ENCODE peak calls at places on chromosomes 2 and 18, in six cellular contexts. One of them, this sample, is unnamed.

GRCh38 chr2:170143045-170143717 is 34.8 kb upstream of the MYO3B start:
- DNase-seq in stimulated activated CD8-positive, alpha-beta memory T cell treated with anti-CD3 and anti-CD28 coated beads, Interleukin-7, amount 100 ng/mL, for 1 hour: no peak
- DNase-seq in GM13977: no peak
- DNase-seq in T-helper 1 cell: no peak
- DNase-seq in activated effector memory CD4-positive, alpha-beta T cell treated with anti-CD3 and anti-CD28 coated beads, Interleukin-2, amount 50 U/mL, for 16 hours: no peak
- DNase-seq in T-cell: no peak
- DNase-seq in this sample: no peak

GRCh38 chr18:777021-777420 is 35.0 kb downstream of the YES1 start:
- DNase-seq in stimulated activated CD8-positive, alpha-beta memory T cell treated with anti-CD3 and anti-CD28 coated beads, Interleukin-7, amount 100 ng/mL, for 1 hour: no peak
- DNase-seq in GM13977: no peak
- DNase-seq in T-helper 1 cell: no peak
- DNase-seq in activated effector memory CD4-positive, alpha-beta T cell treated with anti-CD3 and anti-CD28 coated beads, Interleukin-2, amount 50 U/mL, for 16 hours: no peak
- DNase-seq in T-cell: no peak
- DNase-seq in this sample: no peak

GRCh38 chr2:55720417-55720816 is 26.8 kb upstream of the PNPT1 start:
- DNase-seq in stimulated activated CD8-positive, alpha-beta memory T cell treated with anti-CD3 and anti-CD28 coated beads, Interleukin-7, amount 100 ng/mL, for 1 hour: no peak
- DNase-seq in GM13977: no peak
- DNase-seq in T-helper 1 cell: no peak
- DNase-seq in activated effector memory CD4-positive, alpha-beta T cell treated with anti-CD3 and anti-CD28 coated beads, Interleukin-2, amount 50 U/mL, for 16 hours: no peak
- DNase-seq in T-cell: no peak
- DNase-seq in this sample: no peak

GRCh38 chr2:231907765-231908164 is 18.4 kb downstream of the NPPC start:
- DNase-seq in stimulated activated CD8-positive, alpha-beta memory T cell treated with anti-CD3 and anti-CD28 coated beads, Interleukin-7, amount 100 ng/mL, for 1 hour: no peak
- DNase-seq in GM13977: no peak
- DNase-seq in T-helper 1 cell: no peak
- DNase-seq in activated effector memory CD4-positive, alpha-beta T cell treated with anti-CD3 and anti-CD28 coated beads, Interleukin-2, amount 50 U/mL, for 16 hours: no peak
- DNase-seq in T-cell: no peak
- DNase-seq in this sample: no peak

GRCh38 chr18:30512872-30513271 is 529.7 kb downstream of the DSC3 start:
- DNase-seq in stimulated activated CD8-positive, alpha-beta memory T cell treated with anti-CD3 and anti-CD28 coated beads, Interleukin-7, amount 100 ng/mL, for 1 hour: no peak
- DNase-seq in GM13977: no peak
- DNase-seq in T-helper 1 cell: no peak
- DNase-seq in activated effector memory CD4-positive, alpha-beta T cell treated with anti-CD3 and anti-CD28 coated beads, Interleukin-2, amount 50 U/mL, for 16 hours: no peak
- DNase-seq in T-cell: no peak
- DNase-seq in this sample: no peak

GRCh38 chr2:212974692-212975091 is 176.7 kb downstream of the IKZF2 start:
- DNase-seq in stimulated activated CD8-positive, alpha-beta memory T cell treated with anti-CD3 and anti-CD28 coated beads, Interleukin-7, amount 100 ng/mL, for 1 hour: no peak
- DNase-seq in GM13977: no peak
- DNase-seq in T-helper 1 cell: no peak
- DNase-seq in activated effector memory CD4-positive, alpha-beta T cell treated with anti-CD3 and anti-CD28 coated beads, Interleukin-2, amount 50 U/mL, for 16 hours: no peak
- DNase-seq in T-cell: no peak
- DNase-seq in this sample: no peak

GRCh38 chr18:76795981-76796380 is 26.4 kb upstream of the ZNF236 start:
- DNase-seq in stimulated activated CD8-positive, alpha-beta memory T cell treated with anti-CD3 and anti-CD28 coated beads, Interleukin-7, amount 100 ng/mL, for 1 hour: no peak
- DNase-seq in GM13977: no peak
- DNase-seq in T-helper 1 cell: no peak
- DNase-seq in activated effector memory CD4-positive, alpha-beta T cell treated with anti-CD3 and anti-CD28 coated beads, Interleukin-2, amount 50 U/mL, for 16 hours: no peak
- DNase-seq in T-cell: no peak
- DNase-seq in this sample: no peak

GRCh38 chr2:135600915-135601314 is 69.6 kb downstream of the R3HDM1 start:
- DNase-seq in stimulated activated CD8-positive, alpha-beta memory T cell treated with anti-CD3 and anti-CD28 coated beads, Interleukin-7, amount 100 ng/mL, for 1 hour: no peak
- DNase-seq in GM13977: no peak
- DNase-seq in T-helper 1 cell: no peak
- DNase-seq in activated effector memory CD4-positive, alpha-beta T cell treated with anti-CD3 and anti-CD28 coated beads, Interleukin-2, amount 50 U/mL, for 16 hours: no peak
- DNase-seq in T-cell: no peak
- DNase-seq in this sample: no peak

GRCh38 chr2:55309441-55309840 is 40.4 kb upstream of the MTIF2 start:
- DNase-seq in stimulated activated CD8-positive, alpha-beta memory T cell treated with anti-CD3 and anti-CD28 coated beads, Interleukin-7, amount 100 ng/mL, for 1 hour: no peak
- DNase-seq in GM13977: no peak
- DNase-seq in T-helper 1 cell: no peak
- DNase-seq in activated effector memory CD4-positive, alpha-beta T cell treated with anti-CD3 and anti-CD28 coated beads, Interleukin-2, amount 50 U/mL, for 16 hours: no peak
- DNase-seq in T-cell: no peak
- DNase-seq in this sample: no peak

GRCh38 chr2:240426797-240427721 is 8.4 kb upstream of the GPC1 start:
- DNase-seq in stimulated activated CD8-positive, alpha-beta memory T cell treated with anti-CD3 and anti-CD28 coated beads, Interleukin-7, amount 100 ng/mL, for 1 hour: no peak
- DNase-seq in GM13977: no peak
- DNase-seq in T-helper 1 cell: no peak
- DNase-seq in activated effector memory CD4-positive, alpha-beta T cell treated with anti-CD3 and anti-CD28 coated beads, Interleukin-2, amount 50 U/mL, for 16 hours: no peak
- DNase-seq in T-cell: no peak
- DNase-seq in this sample: no peak

GRCh38 chr18:36572135-36572856 is 256.5 kb downstream of the TPGS2 start:
- DNase-seq in stimulated activated CD8-positive, alpha-beta memory T cell treated with anti-CD3 and anti-CD28 coated beads, Interleukin-7, amount 100 ng/mL, for 1 hour: no peak
- DNase-seq in GM13977: peak; percentile 33
- DNase-seq in T-helper 1 cell: no peak
- DNase-seq in activated effector memory CD4-positive, alpha-beta T cell treated with anti-CD3 and anti-CD28 coated beads, Interleukin-2, amount 50 U/mL, for 16 hours: no peak
- DNase-seq in T-cell: no peak
- DNase-seq in this sample: no peak

GRCh38 chr2:150271952-150272351 is 215.5 kb downstream of the RND3 start:
- DNase-seq in stimulated activated CD8-positive, alpha-beta memory T cell treated with anti-CD3 and anti-CD28 coated beads, Interleukin-7, amount 100 ng/mL, for 1 hour: no peak
- DNase-seq in GM13977: no peak
- DNase-seq in T-helper 1 cell: no peak
- DNase-seq in activated effector memory CD4-positive, alpha-beta T cell treated with anti-CD3 and anti-CD28 coated beads, Interleukin-2, amount 50 U/mL, for 16 hours: no peak
- DNase-seq in T-cell: no peak
- DNase-seq in this sample: no peak

GRCh38 chr2:113818382-113818951 is 62.0 kb upstream of the SLC35F5 start:
- DNase-seq in stimulated activated CD8-positive, alpha-beta memory T cell treated with anti-CD3 and anti-CD28 coated beads, Interleukin-7, amount 100 ng/mL, for 1 hour: no peak
- DNase-seq in GM13977: no peak
- DNase-seq in T-helper 1 cell: no peak
- DNase-seq in activated effector memory CD4-positive, alpha-beta T cell treated with anti-CD3 and anti-CD28 coated beads, Interleukin-2, amount 50 U/mL, for 16 hours: no peak
- DNase-seq in T-cell: no peak
- DNase-seq in this sample: no peak

GRCh38 chr2:150480241-150480640 is 7.2 kb downstream of the RND3 start:
- DNase-seq in stimulated activated CD8-positive, alpha-beta memory T cell treated with anti-CD3 and anti-CD28 coated beads, Interleukin-7, amount 100 ng/mL, for 1 hour: no peak
- DNase-seq in GM13977: no peak
- DNase-seq in T-helper 1 cell: no peak
- DNase-seq in activated effector memory CD4-positive, alpha-beta T cell treated with anti-CD3 and anti-CD28 coated beads, Interleukin-2, amount 50 U/mL, for 16 hours: no peak
- DNase-seq in T-cell: no peak
- DNase-seq in this sample: no peak

GRCh38 chr18:54777118-54777791 is 51.0 kb upstream of the RAB27B start:
- DNase-seq in stimulated activated CD8-positive, alpha-beta memory T cell treated with anti-CD3 and anti-CD28 coated beads, Interleukin-7, amount 100 ng/mL, for 1 hour: no peak
- DNase-seq in GM13977: no peak
- DNase-seq in T-helper 1 cell: no peak
- DNase-seq in activated effector memory CD4-positive, alpha-beta T cell treated with anti-CD3 and anti-CD28 coated beads, Interleukin-2, amount 50 U/mL, for 16 hours: no peak
- DNase-seq in T-cell: no peak
- DNase-seq in this sample: no peak

GRCh38 chr2:152411154-152411553 is 76.2 kb downstream of the FMNL2 start:
- DNase-seq in stimulated activated CD8-positive, alpha-beta memory T cell treated with anti-CD3 and anti-CD28 coated beads, Interleukin-7, amount 100 ng/mL, for 1 hour: no peak
- DNase-seq in GM13977: no peak
- DNase-seq in T-helper 1 cell: no peak
- DNase-seq in activated effector memory CD4-positive, alpha-beta T cell treated with anti-CD3 and anti-CD28 coated beads, Interleukin-2, amount 50 U/mL, for 16 hours: no peak
- DNase-seq in T-cell: no peak
- DNase-seq in this sample: no peak

GRCh38 chr2:54556659-54557121 is 100.6 kb downstream of the SPTBN1 start:
- DNase-seq in stimulated activated CD8-positive, alpha-beta memory T cell treated with anti-CD3 and anti-CD28 coated beads, Interleukin-7, amount 100 ng/mL, for 1 hour: no peak
- DNase-seq in GM13977: no peak
- DNase-seq in T-helper 1 cell: no peak
- DNase-seq in activated effector memory CD4-positive, alpha-beta T cell treated with anti-CD3 and anti-CD28 coated beads, Interleukin-2, amount 50 U/mL, for 16 hours: no peak
- DNase-seq in T-cell: no peak
- DNase-seq in this sample: no peak

GRCh38 chr2:179344280-179344961 is 79.8 kb upstream of the SESTD1 start:
- DNase-seq in stimulated activated CD8-positive, alpha-beta memory T cell treated with anti-CD3 and anti-CD28 coated beads, Interleukin-7, amount 100 ng/mL, for 1 hour: no peak
- DNase-seq in GM13977: no peak
- DNase-seq in T-helper 1 cell: no peak
- DNase-seq in activated effector memory CD4-positive, alpha-beta T cell treated with anti-CD3 and anti-CD28 coated beads, Interleukin-2, amount 50 U/mL, for 16 hours: no peak
- DNase-seq in T-cell: no peak
- DNase-seq in this sample: no peak

GRCh38 chr2:237485844-237486243 is 1.2 kb upstream of the MLPH start:
- DNase-seq in stimulated activated CD8-positive, alpha-beta memory T cell treated with anti-CD3 and anti-CD28 coated beads, Interleukin-7, amount 100 ng/mL, for 1 hour: no peak
- DNase-seq in GM13977: no peak
- DNase-seq in T-helper 1 cell: no peak
- DNase-seq in activated effector memory CD4-positive, alpha-beta T cell treated with anti-CD3 and anti-CD28 coated beads, Interleukin-2, amount 50 U/mL, for 16 hours: no peak
- DNase-seq in T-cell: no peak
- DNase-seq in this sample: no peak

GRCh38 chr2:49490710-49491109 is 336.4 kb upstream of the FSHR start:
- DNase-seq in stimulated activated CD8-positive, alpha-beta memory T cell treated with anti-CD3 and anti-CD28 coated beads, Interleukin-7, amount 100 ng/mL, for 1 hour: no peak
- DNase-seq in GM13977: peak; percentile 39
- DNase-seq in T-helper 1 cell: no peak
- DNase-seq in activated effector memory CD4-positive, alpha-beta T cell treated with anti-CD3 and anti-CD28 coated beads, Interleukin-2, amount 50 U/mL, for 16 hours: no peak
- DNase-seq in T-cell: no peak
- DNase-seq in this sample: no peak

GRCh38 chr18:3151379-3152264 is 68.1 kb downstream of the MYOM1 start:
- DNase-seq in stimulated activated CD8-positive, alpha-beta memory T cell treated with anti-CD3 and anti-CD28 coated beads, Interleukin-7, amount 100 ng/mL, for 1 hour: no peak
- DNase-seq in GM13977: peak; percentile 66
- DNase-seq in T-helper 1 cell: no peak
- DNase-seq in activated effector memory CD4-positive, alpha-beta T cell treated with anti-CD3 and anti-CD28 coated beads, Interleukin-2, amount 50 U/mL, for 16 hours: no peak
- DNase-seq in T-cell: no peak
- DNase-seq in this sample: no peak

GRCh38 chr2:210667726-210668125 is 111.3 kb downstream of the CPS1 start:
- DNase-seq in stimulated activated CD8-positive, alpha-beta memory T cell treated with anti-CD3 and anti-CD28 coated beads, Interleukin-7, amount 100 ng/mL, for 1 hour: no peak
- DNase-seq in GM13977: no peak
- DNase-seq in T-helper 1 cell: no peak
- DNase-seq in activated effector memory CD4-positive, alpha-beta T cell treated with anti-CD3 and anti-CD28 coated beads, Interleukin-2, amount 50 U/mL, for 16 hours: no peak
- DNase-seq in T-cell: no peak
- DNase-seq in this sample: no peak

GRCh38 chr18:46755315-46756171 is 1.3 kb downstream of the ST8SIA5 start:
- DNase-seq in stimulated activated CD8-positive, alpha-beta memory T cell treated with anti-CD3 and anti-CD28 coated beads, Interleukin-7, amount 100 ng/mL, for 1 hour: no peak
- DNase-seq in GM13977: peak; percentile 38
- DNase-seq in T-helper 1 cell: no peak
- DNase-seq in activated effector memory CD4-positive, alpha-beta T cell treated with anti-CD3 and anti-CD28 coated beads, Interleukin-2, amount 50 U/mL, for 16 hours: no peak
- DNase-seq in T-cell: no peak
- DNase-seq in this sample: no peak

GRCh38 chr2:119741001-119741400 is 18.7 kb upstream of the PTPN4 start:
- DNase-seq in stimulated activated CD8-positive, alpha-beta memory T cell treated with anti-CD3 and anti-CD28 coated beads, Interleukin-7, amount 100 ng/mL, for 1 hour: no peak
- DNase-seq in GM13977: no peak
- DNase-seq in T-helper 1 cell: no peak
- DNase-seq in activated effector memory CD4-positive, alpha-beta T cell treated with anti-CD3 and anti-CD28 coated beads, Interleukin-2, amount 50 U/mL, for 16 hours: no peak
- DNase-seq in T-cell: no peak
- DNase-seq in this sample: no peak

GRCh38 chr2:228657807-228658402 is 476.4 kb upstream of the SPHKAP start:
- DNase-seq in stimulated activated CD8-positive, alpha-beta memory T cell treated with anti-CD3 and anti-CD28 coated beads, Interleukin-7, amount 100 ng/mL, for 1 hour: no peak
- DNase-seq in GM13977: peak; percentile 7
- DNase-seq in T-helper 1 cell: no peak
- DNase-seq in activated effector memory CD4-positive, alpha-beta T cell treated with anti-CD3 and anti-CD28 coated beads, Interleukin-2, amount 50 U/mL, for 16 hours: no peak
- DNase-seq in T-cell: no peak
- DNase-seq in this sample: no peak

GRCh38 chr2:86417961-86418360 is 23.2 kb upstream of the KDM3A start:
- DNase-seq in stimulated activated CD8-positive, alpha-beta memory T cell treated with anti-CD3 and anti-CD28 coated beads, Interleukin-7, amount 100 ng/mL, for 1 hour: no peak
- DNase-seq in GM13977: no peak
- DNase-seq in T-helper 1 cell: no peak
- DNase-seq in activated effector memory CD4-positive, alpha-beta T cell treated with anti-CD3 and anti-CD28 coated beads, Interleukin-2, amount 50 U/mL, for 16 hours: no peak
- DNase-seq in T-cell: no peak
- DNase-seq in this sample: no peak

GRCh38 chr2:175854665-175855064 is 147.4 kb downstream of the LNPK start:
- DNase-seq in stimulated activated CD8-positive, alpha-beta memory T cell treated with anti-CD3 and anti-CD28 coated beads, Interleukin-7, amount 100 ng/mL, for 1 hour: no peak
- DNase-seq in GM13977: no peak
- DNase-seq in T-helper 1 cell: no peak
- DNase-seq in activated effector memory CD4-positive, alpha-beta T cell treated with anti-CD3 and anti-CD28 coated beads, Interleukin-2, amount 50 U/mL, for 16 hours: no peak
- DNase-seq in T-cell: no peak
- DNase-seq in this sample: no peak

GRCh38 chr2:29698216-29698615 is 223.2 kb downstream of the ALK start:
- DNase-seq in stimulated activated CD8-positive, alpha-beta memory T cell treated with anti-CD3 and anti-CD28 coated beads, Interleukin-7, amount 100 ng/mL, for 1 hour: no peak
- DNase-seq in GM13977: no peak
- DNase-seq in T-helper 1 cell: no peak
- DNase-seq in activated effector memory CD4-positive, alpha-beta T cell treated with anti-CD3 and anti-CD28 coated beads, Interleukin-2, amount 50 U/mL, for 16 hours: no peak
- DNase-seq in T-cell: no peak
- DNase-seq in this sample: no peak

GRCh38 chr2:233422050-233422639 is 67.9 kb downstream of the DGKD start:
- DNase-seq in stimulated activated CD8-positive, alpha-beta memory T cell treated with anti-CD3 and anti-CD28 coated beads, Interleukin-7, amount 100 ng/mL, for 1 hour: no peak
- DNase-seq in GM13977: peak; percentile 73
- DNase-seq in T-helper 1 cell: no peak
- DNase-seq in activated effector memory CD4-positive, alpha-beta T cell treated with anti-CD3 and anti-CD28 coated beads, Interleukin-2, amount 50 U/mL, for 16 hours: peak; percentile 85
- DNase-seq in T-cell: peak; percentile 61
- DNase-seq in this sample: peak; percentile 54

GRCh38 chr2:101559576-101559975 is 84.7 kb upstream of the RFX8 start:
- DNase-seq in stimulated activated CD8-positive, alpha-beta memory T cell treated with anti-CD3 and anti-CD28 coated beads, Interleukin-7, amount 100 ng/mL, for 1 hour: no peak
- DNase-seq in GM13977: no peak
- DNase-seq in T-helper 1 cell: no peak
- DNase-seq in activated effector memory CD4-positive, alpha-beta T cell treated with anti-CD3 and anti-CD28 coated beads, Interleukin-2, amount 50 U/mL, for 16 hours: no peak
- DNase-seq in T-cell: no peak
- DNase-seq in this sample: no peak

GRCh38 chr18:78884502-78884901 is 95.1 kb upstream of the SALL3 start:
- DNase-seq in stimulated activated CD8-positive, alpha-beta memory T cell treated with anti-CD3 and anti-CD28 coated beads, Interleukin-7, amount 100 ng/mL, for 1 hour: no peak
- DNase-seq in GM13977: no peak
- DNase-seq in T-helper 1 cell: no peak
- DNase-seq in activated effector memory CD4-positive, alpha-beta T cell treated with anti-CD3 and anti-CD28 coated beads, Interleukin-2, amount 50 U/mL, for 16 hours: no peak
- DNase-seq in T-cell: no peak
- DNase-seq in this sample: no peak

GRCh38 chr2:230227216-230227615 is 1.7 kb downstream of the SP140 start:
- DNase-seq in stimulated activated CD8-positive, alpha-beta memory T cell treated with anti-CD3 and anti-CD28 coated beads, Interleukin-7, amount 100 ng/mL, for 1 hour: no peak
- DNase-seq in GM13977: no peak
- DNase-seq in T-helper 1 cell: no peak
- DNase-seq in activated effector memory CD4-positive, alpha-beta T cell treated with anti-CD3 and anti-CD28 coated beads, Interleukin-2, amount 50 U/mL, for 16 hours: peak; percentile 68
- DNase-seq in T-cell: no peak
- DNase-seq in this sample: no peak

GRCh38 chr2:48824116-48824515 is 68.6 kb upstream of the LHCGR start:
- DNase-seq in stimulated activated CD8-positive, alpha-beta memory T cell treated with anti-CD3 and anti-CD28 coated beads, Interleukin-7, amount 100 ng/mL, for 1 hour: no peak
- DNase-seq in GM13977: no peak
- DNase-seq in T-helper 1 cell: no peak
- DNase-seq in activated effector memory CD4-positive, alpha-beta T cell treated with anti-CD3 and anti-CD28 coated beads, Interleukin-2, amount 50 U/mL, for 16 hours: no peak
- DNase-seq in T-cell: no peak
- DNase-seq in this sample: no peak

GRCh38 chr2:73811878-73812277 is 16.9 kb upstream of the STAMBP start:
- DNase-seq in stimulated activated CD8-positive, alpha-beta memory T cell treated with anti-CD3 and anti-CD28 coated beads, Interleukin-7, amount 100 ng/mL, for 1 hour: no peak
- DNase-seq in GM13977: no peak
- DNase-seq in T-helper 1 cell: no peak
- DNase-seq in activated effector memory CD4-positive, alpha-beta T cell treated with anti-CD3 and anti-CD28 coated beads, Interleukin-2, amount 50 U/mL, for 16 hours: no peak
- DNase-seq in T-cell: no peak
- DNase-seq in this sample: no peak

This sample was measured in T-helper 9 cell.